ENCODE peak calls at places on chromosome 17, in eight cellular contexts. I is heart left ventricle, E is gastrocnemius medialis, U is A549, A is vagina, Z is GM12891, F is lower leg skin, G is transverse colon. M is an unnamed sample.

GRCh38 chr17:71757956-71758355 is 362.9 kb upstream of the SOX9 start:
- DNase-seq in F (no peak), E (no peak), G (no peak), A (no peak), Z (no peak), U (no peak), I (no peak), M (no peak)

GRCh38 chr17:75996665-75997590 is 3.7 kb upstream of the CDK3 start:
- DNase-seq in U (no peak), G (peak; percentile 89), Z (peak; percentile 46), I (peak; percentile 66), E (no peak), F (peak; percentile 65), A (peak; percentile 83), M (no peak)

GRCh38 chr17:64028874-64029464 is 8.5 kb upstream of the ICAM2 start:
- DNase-seq in A (no peak), I (no peak), E (no peak), G (peak; percentile 72), F (peak; percentile 49), Z (peak; percentile 34), U (peak; percentile 73), M (peak; percentile 54)

GRCh38 chr17:58394534-58395223 is 22.7 kb downstream of the RNF43 start:
- DNase-seq in E (no peak), A (no peak), F (no peak), Z (no peak), G (no peak), I (no peak), U (no peak), M (no peak)

GRCh38 chr17:19706791-19707727 is 9.3 kb downstream of the SLC47A2 start:
- DNase-seq in U (no peak), G (no peak), F (no peak), A (no peak), Z (no peak), E (no peak), I (no peak), M (no peak)

GRCh38 chr17:65055280-65055707 is 1.2 kb downstream of the GNA13 start:
- DNase-seq in U (no peak), F (no peak), E (no peak), I (no peak), G (no peak), Z (no peak), A (no peak), M (no peak)

GRCh38 chr17:75535119-75535537 is 9.6 kb downstream of the LLGL2 start:
- DNase-seq in F (no peak), I (no peak), G (peak; percentile 82), Z (no peak), E (no peak), U (no peak), A (no peak), M (no peak)

GRCh38 chr17:81200695-81201580 is 21.8 kb downstream of the CEP131 start:
- DNase-seq in E (no peak), G (peak; percentile 60), I (peak; percentile 56), A (no peak), U (peak; percentile 81), Z (peak; percentile 80), F (peak; percentile 58), M (no peak)

GRCh38 chr17:74807376-74807775 is 31.2 kb upstream of the NAT9 start:
- DNase-seq in G (no peak), A (no peak), F (no peak), U (no peak), I (no peak), Z (no peak), E (no peak), M (no peak)

GRCh38 chr17:47781397-47781796 is 40.2 kb downstream of the OSBPL7 start:
- DNase-seq in G (no peak), I (no peak), F (no peak), Z (no peak), E (no peak), U (no peak), A (no peak), M (no peak)

GRCh38 chr17:64448665-64449512 is at the start of gene MILR1:
- DNase-seq in U (peak; percentile 75), E (peak; percentile 24), F (peak; percentile 47), Z (no peak), G (peak; percentile 24), I (no peak), A (peak; percentile 89), M (peak; percentile 18)

GRCh38 chr17:11901901-11902300 is 95.4 kb downstream of the ZNF18 start:
- DNase-seq in F (no peak), I (no peak), G (no peak), A (no peak), U (no peak), Z (no peak), E (no peak), M (no peak)

GRCh38 chr17:2212328-2212981 is 91.1 kb downstream of the SMG6 start:
- DNase-seq in U (no peak), I (no peak), E (peak; percentile 61), F (peak; percentile 73), A (no peak), G (no peak), Z (no peak), M (peak; percentile 74)

GRCh38 chr17:55830699-55831098 is 79.8 kb downstream of the PCTP start:
- DNase-seq in E (no peak), F (no peak), Z (no peak), G (no peak), U (no peak), I (no peak), A (no peak), M (no peak)

GRCh38 chr17:45782889-45783592 is 1.1 kb upstream of the CRHR1 start:
- DNase-seq in I (no peak), F (no peak), A (no peak), G (no peak), Z (peak; percentile 49), U (peak; percentile 58), E (no peak), M (peak; percentile 17)

GRCh38 chr17:42667088-42667951 is 8.2 kb downstream of the TUBG2 start:
- DNase-seq in G (peak; percentile 59), F (no peak), E (peak; percentile 76), A (peak; percentile 88), I (no peak), Z (no peak), U (peak; percentile 96), M (peak; percentile 54)

GRCh38 chr17:21275047-21275578 is 9.4 kb upstream of the MAP2K3 start:
- DNase-seq in E (no peak), I (no peak), A (peak; percentile 87), F (no peak), Z (no peak), G (no peak), U (no peak), M (no peak)

GRCh38 chr17:34366051-34366450 is 3.0 kb upstream of the CCL1 start:
- DNase-seq in U (no peak), Z (no peak), E (no peak), I (no peak), A (no peak), F (no peak), G (no peak), M (no peak)

GRCh38 chr17:63516910-63517824 is 6.0 kb upstream of the KCNH6 start:
- DNase-seq in G (no peak), U (peak; percentile 40), Z (no peak), F (no peak), E (no peak), A (no peak), I (no peak), M (no peak)

GRCh38 chr17:45397796-45398195 is 34.9 kb downstream of the ARHGAP27 start:
- DNase-seq in I (no peak), U (no peak), E (no peak), F (no peak), Z (no peak), G (no peak), A (no peak), M (no peak)

GRCh38 chr17:5705081-5705875 is 121.0 kb upstream of the NLRP1 start:
- DNase-seq in I (no peak), G (no peak), E (no peak), U (no peak), A (no peak), F (no peak), Z (no peak), M (no peak)

DNA sequence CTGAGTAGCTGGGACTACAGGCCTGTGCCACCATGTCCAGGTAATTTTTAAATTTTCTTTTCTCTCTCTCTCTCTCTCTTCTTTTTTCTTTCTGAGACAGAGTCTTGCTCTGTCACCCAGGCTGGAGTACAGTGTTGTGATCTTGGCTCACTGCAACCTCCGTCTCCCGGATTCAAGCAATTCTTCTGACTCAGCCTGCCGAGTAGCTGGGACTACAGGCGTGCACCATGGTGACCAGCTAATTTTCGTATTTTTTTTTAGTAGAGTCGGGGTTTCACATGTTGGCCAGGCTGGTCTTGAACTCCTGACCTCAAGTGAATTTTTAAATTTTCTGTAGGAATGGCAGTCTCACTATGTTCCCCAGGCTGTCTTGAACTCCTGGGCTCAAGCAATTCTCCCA is 11.1 kb upstream of the ZNF652 start:
- DNase-seq in A (no peak), Z (no peak), G (no peak), I (no peak), U (no peak), F (no peak), E (no peak), M (no peak)
- TF ChIP-seq POLR2A in A (no peak), Z (no peak), G (no peak), I (no peak), U (no peak), F (no peak), E (no peak), M (no peak)

GRCh38 chr17:7015587-7016020 is 3.2 kb downstream of the RNASEK start:
- DNase-seq in I (no peak), F (peak; percentile 21), E (no peak), G (no peak), Z (no peak), A (no peak), U (no peak), M (no peak)

GRCh38 chr17:7016406-7016805 is 4.0 kb downstream of the RNASEK start:
- DNase-seq in F (peak; percentile 18), E (no peak), Z (no peak), U (no peak), I (no peak), A (no peak), G (no peak), M (no peak)

GRCh38 chr17:7016886-7017826 is 4.7 kb downstream of the RNASEK start:
- DNase-seq in G (no peak), Z (no peak), F (no peak), E (no peak), I (no peak), A (no peak), U (no peak), M (no peak)

GRCh38 chr17:7014261-7014994 is 2.0 kb downstream of the RNASEK start:
- DNase-seq in Z (peak; percentile 93), E (peak; percentile 96), F (peak; percentile 96), U (peak; percentile 98), A (peak; percentile 97), I (peak; percentile 99), G (peak; percentile 99), M (peak; percentile 97)

GRCh38 chr17:7014995-7015586 is 2.7 kb downstream of the RNASEK start:
- DNase-seq in F (peak; percentile 29), I (no peak), Z (no peak), A (no peak), U (no peak), E (no peak), G (peak; percentile 49), M (no peak)
- TF ChIP-seq POLR2A in F (peak; percentile 31), I (no peak), Z (peak; percentile 91), A (peak; percentile 81), U (peak; percentile 67), E (no peak), G (no peak), M (peak; percentile 59)

GRCh38 chr17:50188521-50189395 is 12.7 kb downstream of the COL1A1 start:
- DNase-seq in I (no peak), E (no peak), U (no peak), G (no peak), Z (no peak), A (no peak), F (no peak), M (no peak)
- TF ChIP-seq POLR2A in I (no peak), E (no peak), U (no peak), G (no peak), Z (no peak), A (no peak), F (no peak), M (no peak)

GRCh38 chr17:61862975-61863800 is at the start of gene BRIP1:
- DNase-seq in E (peak; percentile 90), Z (peak; percentile 72), G (peak; percentile 92), I (peak; percentile 93), F (peak; percentile 90), U (peak; percentile 97), A (peak; percentile 90), M (peak; percentile 88)
- TF ChIP-seq POLR2A in E (no peak), Z (peak; percentile 74), G (peak; percentile 53), I (no peak), F (no peak), U (peak; percentile 58), A (no peak), M (no peak)

M was measured in uterus.